ENCODE peak calls at places on chromosomes 16 and 17, in ten cellular contexts. F is neuronal stem cell; B is naive thymus-derived CD4-positive, alpha-beta T cell; H is heart right ventricle; W is coronary artery; T is colonic mucosa; J is lower lobe of right lung; E is upper lobe of right lung; S is epithelial cell of prostate; N is CD8-positive, alpha-beta memory T cell. Y is an unnamed sample.

GRCh38 chr16:48112603-48113400 is 43.0 kb downstream of the ABCC12 start:
- DNase-seq in B (no peak), W (no peak), F (no peak), H (peak), J (no peak), T (no peak), N (no peak), S (no peak), E (no peak), Y (no peak)

GRCh38 chr16:89322381-89323119 is 105.0 kb downstream of the ZNF778 start:
- DNase-seq in W (no peak), E (peak), F (no peak), S (no peak), H (peak), N (peak), J (peak), B (no peak), T (no peak), Y (no peak)

GRCh38 chr16:79717324-79717848 is 116.8 kb upstream of the MAF start:
- DNase-seq in S (no peak), B (no peak), E (no peak), H (no peak), T (no peak), W (no peak), N (no peak), J (no peak), F (no peak), Y (no peak)

GRCh38 chr16:24800586-24800985 is 45.2 kb upstream of the SLC5A11 start:
- DNase-seq in T (no peak), W (no peak), S (peak), J (no peak), B (no peak), N (no peak), E (no peak), F (no peak), H (no peak), Y (no peak)

GRCh38 chr16:73048292-73049050 is 543 bp upstream of the ZFHX3 start:
- DNase-seq in T (no peak), W (no peak), N (no peak), S (no peak), J (peak), B (no peak), F (no peak), H (peak), E (peak), Y (no peak)

GRCh38 chr16:29025218-29025617 is 40.4 kb downstream of the LAT start:
- DNase-seq in E (peak), F (no peak), B (peak), H (no peak), W (no peak), S (no peak), J (no peak), N (peak), T (no peak), Y (no peak)

GRCh38 chr17:56834380-56835258 is 668 bp downstream of the DGKE start:
- DNase-seq in W (no peak), E (peak), S (no peak), B (peak), H (peak), F (peak), T (peak), J (peak), N (peak), Y (no peak)

GRCh38 chr17:81959362-81960129 is 1.4 kb downstream of the NOTUM start:
- DNase-seq in N (peak), F (no peak), H (peak), B (peak), J (peak), W (no peak), T (peak), E (peak), S (no peak), Y (no peak)

GRCh38 chr17:47719411-47720152 is 13.5 kb upstream of the TBX21 start:
- DNase-seq in B (no peak), N (peak), J (no peak), S (no peak), H (no peak), F (no peak), E (no peak), T (no peak), W (no peak), Y (no peak)

GRCh38 chr17:65556910-65557348 is 4.5 kb downstream of the AXIN2 start:
- DNase-seq in T (no peak), H (no peak), S (no peak), J (no peak), F (no peak), W (no peak), E (no peak), B (peak), N (no peak), Y (no peak)

GRCh38 chr17:37564252-37564651 is 45.0 kb downstream of the SYNRG start:
- DNase-seq in E (no peak), H (no peak), W (no peak), S (no peak), F (no peak), N (no peak), J (no peak), B (no peak), T (no peak), Y (no peak)

GRCh38 chr17:83115832-83116231 is 36.4 kb downstream of the METRNL start:
- DNase-seq in S (no peak), H (no peak), E (no peak), T (no peak), W (no peak), B (no peak), J (no peak), N (no peak), F (no peak), Y (no peak)

GRCh38 chr17:74491645-74492044 is 25.2 kb downstream of the CD300A start:
- DNase-seq in W (peak), J (no peak), H (no peak), T (no peak), E (peak), N (no peak), B (no peak), S (no peak), F (no peak), Y (no peak)

GRCh38 chr16:4763791-4764190 is 3.2 kb downstream of the ZNF500 start:
- DNase-seq in F (no peak), B (no peak), E (no peak), J (no peak), H (no peak), N (no peak), T (no peak), W (no peak), S (no peak), Y (no peak)

GRCh38 chr17:17381438-17382059 is 78.4 kb downstream of the NT5M start:
- DNase-seq in B (no peak), T (no peak), W (no peak), F (no peak), J (no peak), H (no peak), S (no peak), E (no peak), N (no peak), Y (no peak)

GRCh38 chr17:45645330-45645729 is 138.8 kb upstream of the CRHR1 start:
- DNase-seq in N (no peak), E (no peak), H (no peak), W (no peak), J (no peak), S (no peak), T (no peak), B (no peak), F (no peak), Y (no peak)

GRCh38 chr17:78316867-78317816 is 42.7 kb downstream of the SOCS3 start:
- DNase-seq in N (no peak), B (no peak), E (peak), T (peak), W (no peak), S (no peak), J (peak), H (no peak), F (no peak), Y (no peak)

GRCh38 chr17:78737332-78737731 is 44.7 kb downstream of the CYTH1 start:
- DNase-seq in H (no peak), W (no peak), B (no peak), E (no peak), S (no peak), T (no peak), J (no peak), F (no peak), N (no peak), Y (no peak)

GRCh38 chr17:31697838-31698237 is 161.2 kb downstream of the COPRS start:
- DNase-seq in W (no peak), T (no peak), H (no peak), E (no peak), N (no peak), B (no peak), S (no peak), F (no peak), J (no peak), Y (peak)

GRCh38 chr17:64580384-64581307 is 73.9 kb downstream of the CEP95 start:
- DNase-seq in J (no peak), W (no peak), F (no peak), S (no peak), N (no peak), H (no peak), T (no peak), B (no peak), E (no peak), Y (no peak)

GRCh38 chr17:74547264-74547663 is 1.3 kb upstream of the CD300C start:
- DNase-seq in F (no peak), T (no peak), S (no peak), E (no peak), B (no peak), H (no peak), N (no peak), W (no peak), J (peak), Y (no peak)

GRCh38 chr16:3789375-3790067 is 72.2 kb upstream of the TRAP1 start:
- DNase-seq in E (no peak), J (no peak), S (no peak), B (peak), F (no peak), W (no peak), H (no peak), N (no peak), T (no peak), Y (no peak)

GRCh38 chr16:14003119-14003570 is 68.0 kb upstream of the MRTFB start:
- DNase-seq in N (no peak), W (peak), S (no peak), J (peak), E (peak), B (no peak), H (peak), F (peak), T (peak), Y (peak)

GRCh38 chr17:45248132-45248936 is 13.6 kb downstream of the SPATA32 start:
- DNase-seq in N (peak), W (no peak), B (peak), F (peak), H (no peak), J (peak), E (peak), T (peak), S (peak), Y (no peak)

GRCh38 chr17:9261059-9262029 is 240.0 kb downstream of the NTN1 start:
- DNase-seq in J (no peak), N (no peak), W (no peak), F (no peak), H (no peak), E (no peak), B (no peak), T (no peak), S (no peak), Y (no peak)

GRCh38 chr16:73060216-73060615 is 12.3 kb upstream of the ZFHX3 start:
- DNase-seq in J (no peak), E (no peak), B (no peak), S (no peak), N (no peak), F (no peak), W (no peak), H (no peak), T (no peak), Y (no peak)

GRCh38 chr17:41784207-41784744 is 2.2 kb downstream of the JUP start:
- DNase-seq in E (no peak), N (no peak), H (peak), F (no peak), B (no peak), J (no peak), T (peak), W (no peak), S (peak), Y (no peak)

GRCh38 chr16:81127051-81127450 is 30.9 kb upstream of the GCSH start:
- DNase-seq in N (no peak), F (no peak), E (no peak), T (no peak), H (no peak), B (no peak), J (no peak), S (peak), W (no peak), Y (no peak)

GRCh38 chr16:57893559-57894389 is 77.2 kb downstream of the CNGB1 start:
- DNase-seq in J (peak), H (no peak), F (no peak), T (peak), N (no peak), E (peak), S (peak), W (no peak), B (no peak), Y (no peak)

GRCh38 chr17:47969975-47970724 is 763 bp upstream of the CDK5RAP3 start:
- DNase-seq in S (no peak), N (no peak), J (peak), T (no peak), F (no peak), W (no peak), H (no peak), E (no peak), B (no peak), Y (no peak)

GRCh38 chr16:48022496-48022895 is 133.3 kb downstream of the ABCC12 start:
- DNase-seq in W (no peak), T (no peak), B (no peak), F (no peak), E (no peak), N (no peak), J (no peak), H (no peak), S (no peak), Y (no peak)

GRCh38 chr16:54462766-54463165 is 176.2 kb upstream of the IRX3 start:
- DNase-seq in T (no peak), E (no peak), S (no peak), J (no peak), B (no peak), H (no peak), W (no peak), N (no peak), F (no peak), Y (no peak)

GRCh38 chr16:70257391-70257790 is 5.7 kb upstream of the EXOSC6 start:
- DNase-seq in T (no peak), N (no peak), J (no peak), F (no peak), B (no peak), S (no peak), W (no peak), H (no peak), E (no peak), Y (peak)

GRCh38 chr17:64095144-64095882 is 34.6 kb downstream of the ERN1 start:
- DNase-seq in W (no peak), F (no peak), E (no peak), N (no peak), T (peak), S (peak), B (no peak), J (no peak), H (no peak), Y (no peak)

GRCh38 chr17:44828919-44829557 is 1.0 kb downstream of the GJC1 start:
- DNase-seq in S (no peak), N (no peak), B (peak), T (no peak), W (no peak), F (no peak), J (no peak), H (no peak), E (no peak), Y (no peak)

GRCh38 chr17:67528751-67529436 is 151.8 kb downstream of the PITPNC1 start:
- DNase-seq in E (peak), F (peak), J (peak), S (peak), T (peak), H (peak), B (no peak), N (no peak), W (peak), Y (peak)

GRCh38 chr16:85269165-85269564 is 156.9 kb upstream of the CIBAR2 start:
- DNase-seq in N (no peak), E (no peak), J (no peak), S (no peak), F (no peak), B (no peak), T (no peak), W (no peak), H (no peak), Y (no peak)

GRCh38 chr17:11461993-11462548 is 136.2 kb upstream of the DNAH9 start:
- DNase-seq in F (no peak), H (no peak), N (no peak), B (no peak), T (no peak), W (no peak), E (no peak), J (no peak), S (no peak), Y (peak)

GRCh38 chr17:78736526-78737079 is 45.5 kb downstream of the CYTH1 start:
- DNase-seq in T (peak), S (peak), H (peak), F (no peak), J (peak), W (no peak), B (peak), N (peak), E (peak), Y (peak)

GRCh38 chr17:28970879-28971278 is 19.6 kb upstream of the PHF12 start:
- DNase-seq in J (no peak), H (no peak), B (no peak), W (no peak), E (no peak), S (no peak), N (no peak), F (no peak), T (no peak), Y (no peak)
- H3K27ac ChIP-seq in J (peak), H (no peak), B (no peak), W (no peak), E (no peak), S (no peak), N (no peak), F (no peak), T (no peak), Y (no peak)

DNA sequence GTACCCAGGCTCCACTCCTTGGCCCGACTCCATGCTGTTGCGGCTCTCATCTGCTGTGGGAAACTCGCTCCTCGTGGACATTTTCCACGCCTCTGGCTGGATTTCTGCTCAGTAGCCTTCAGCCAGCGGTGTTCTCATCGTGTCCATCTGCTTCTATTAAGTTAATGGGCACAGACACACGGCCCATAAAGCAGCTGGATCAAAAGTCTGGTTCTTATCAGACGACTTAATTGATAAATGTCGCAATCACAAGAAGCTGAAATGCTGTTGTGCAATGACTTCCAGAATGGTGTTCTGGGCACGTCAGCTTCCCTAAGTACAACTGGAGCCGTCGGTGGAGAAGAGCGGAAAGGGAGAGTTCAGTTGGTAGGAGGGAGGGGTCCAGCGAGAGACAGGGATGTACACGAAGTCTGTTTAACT is 211.7 kb upstream of the CHMP6 start:
- DNase-seq in B (no peak), T (no peak), N (peak), H (no peak), F (no peak), E (no peak), J (no peak), S (no peak), W (no peak), Y (peak)
- H3K27ac ChIP-seq in B (peak), T (no peak), N (no peak), H (no peak), F (no peak), E (peak), J (peak), S (no peak), W (peak), Y (no peak)

GRCh38 chr16:397736-398332 is 835 bp downstream of the NME4 start:
- DNase-seq in T (peak), H (peak), W (peak), S (no peak), F (peak), E (peak), B (peak), J (peak), N (peak), Y (peak)

GRCh38 chr16:400061-400540 is 1.6 kb upstream of the DECR2 start:
- DNase-seq in F (no peak), J (no peak), W (no peak), T (no peak), H (no peak), N (no peak), B (no peak), S (no peak), E (no peak), Y (no peak)

GRCh38 chr16:397135-397661 is at the start of gene NME4:
- DNase-seq in B (peak), N (no peak), F (peak), J (no peak), W (no peak), E (peak), S (no peak), T (no peak), H (no peak), Y (no peak)

GRCh38 chr16:399278-400019 is 2.2 kb upstream of the DECR2 start:
- DNase-seq in J (no peak), N (no peak), E (no peak), W (no peak), B (no peak), F (no peak), H (no peak), S (no peak), T (no peak), Y (no peak)

DNA sequence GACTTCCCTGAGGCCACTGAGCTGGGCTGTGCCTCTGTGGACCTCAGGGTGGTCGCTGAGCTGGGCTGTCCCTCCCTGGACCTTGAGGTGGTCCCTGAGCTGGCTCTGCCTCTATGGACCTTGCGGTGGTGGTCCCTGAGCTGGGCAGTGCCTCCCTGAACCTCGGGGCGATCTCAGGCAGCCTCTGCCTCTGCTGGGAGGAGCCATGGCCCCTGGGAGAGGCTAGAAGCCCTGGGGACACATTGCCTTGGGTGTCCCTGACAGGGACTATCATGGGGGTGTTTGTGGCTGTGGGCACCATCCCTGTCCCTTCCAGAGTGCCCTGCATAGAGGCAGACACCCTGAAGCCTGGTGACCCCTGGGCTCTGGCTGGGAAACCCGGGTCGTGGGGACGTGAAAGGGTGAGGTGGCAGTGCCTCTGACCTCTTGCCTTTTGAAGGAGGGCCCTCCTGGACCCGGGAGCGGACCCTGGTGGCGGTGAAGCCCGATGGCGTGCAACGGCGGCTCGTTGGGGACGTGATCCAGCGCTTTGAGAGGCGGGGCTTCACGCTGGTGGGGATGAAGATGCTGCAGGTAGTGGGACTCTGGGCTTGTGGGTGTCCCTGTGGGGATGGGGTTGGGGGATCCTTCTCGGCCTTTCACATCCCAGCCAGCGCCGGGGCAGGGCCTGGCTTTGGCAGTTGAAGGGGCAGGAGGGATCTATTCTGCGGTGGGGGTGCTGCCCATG is 1.7 kb downstream of the NME4 start:
- DNase-seq in B (no peak), S (no peak), T (no peak), E (peak), J (no peak), N (no peak), W (no peak), F (no peak), H (no peak), Y (no peak)
- H3K27ac ChIP-seq in B (no peak), S (no peak), T (no peak), E (no peak), J (no peak), N (peak), W (peak), F (no peak), H (peak), Y (peak)

GRCh38 chr17:80731255-80731840 is 186.7 kb downstream of the RPTOR start:
- DNase-seq in H (no peak), E (no peak), J (no peak), F (no peak), S (no peak), W (no peak), N (no peak), B (peak), T (no peak), Y (no peak)

GRCh38 chr17:80732268-80732667 is 187.6 kb downstream of the RPTOR start:
- DNase-seq in F (peak), N (no peak), S (no peak), H (no peak), B (no peak), J (no peak), T (no peak), E (no peak), W (no peak), Y (no peak)

GRCh38 chr17:80727409-80727755 is 182.7 kb downstream of the RPTOR start:
- DNase-seq in W (no peak), E (no peak), N (no peak), F (no peak), B (no peak), T (no peak), S (no peak), J (no peak), H (no peak), Y (no peak)

GRCh38 chr17:80729016-80729415 is 184.4 kb downstream of the RPTOR start:
- DNase-seq in W (no peak), E (no peak), H (no peak), S (no peak), F (no peak), J (no peak), T (no peak), B (no peak), N (no peak), Y (no peak)

GRCh38 chr17:80730739-80731138 is 186.1 kb downstream of the RPTOR start:
- DNase-seq in W (no peak), E (no peak), S (no peak), F (no peak), N (no peak), H (no peak), J (no peak), T (no peak), B (no peak), Y (no peak)
- H3K27ac ChIP-seq in W (no peak), E (no peak), S (no peak), F (no peak), N (no peak), H (no peak), J (no peak), T (no peak), B (peak), Y (no peak)